ENCODE peak calls at places on chromosomes 13 and 19, in nine cellular contexts. W is PC-3, H is GM23248, D is OCI-LY7, Y is neural progenitor cell, U is hepatocyte, V is HCT116, C is MM.1S, J is SK-N-SH. A is an unnamed sample.

GRCh38 chr13:49292742-49293498 is 45.2 kb downstream of the CDADC1 start:
- DNase-seq in U (peak), W (no peak), C (no peak), H (peak), J (peak), Y (no peak), V (no peak), D (no peak), A (no peak)

GRCh38 chr19:5439452-5439851 is 15.8 kb upstream of the ZNRF4 start:
- DNase-seq in H (no peak), U (no peak), D (no peak), C (no peak), W (no peak), V (no peak), J (no peak), Y (no peak), A (no peak)

GRCh38 chr19:48739400-48739825 is 997 bp downstream of the RASIP1 start:
- DNase-seq in D (no peak), J (peak), C (no peak), U (no peak), V (no peak), W (no peak), H (no peak), Y (peak), A (no peak)

GRCh38 chr13:91369432-91369831 is 21.9 kb downstream of the MIR17HG start:
- DNase-seq in V (no peak), Y (no peak), W (peak), H (peak), C (no peak), U (no peak), D (no peak), J (no peak), A (no peak)

GRCh38 chr19:51181377-51181912 is 39.3 kb downstream of the SIGLEC7 start:
- DNase-seq in Y (no peak), V (no peak), J (no peak), W (no peak), H (no peak), U (no peak), D (no peak), C (no peak), A (no peak)

GRCh38 chr13:47109028-47109427 is 212.2 kb upstream of the HTR2A start:
- DNase-seq in H (no peak), V (no peak), C (peak), D (no peak), W (peak), J (no peak), Y (no peak), U (no peak), A (no peak)

GRCh38 chr19:30222428-30222873 is 149.7 kb upstream of the ZNF536 start:
- DNase-seq in J (peak), W (no peak), C (no peak), V (no peak), D (no peak), H (peak), Y (peak), U (peak), A (peak)

GRCh38 chr19:12047868-12048267 is 4.9 kb downstream of the ZNF878 start:
- DNase-seq in V (no peak), C (no peak), Y (no peak), H (peak), W (peak), D (no peak), J (no peak), U (no peak), A (no peak)

GRCh38 chr13:25973085-25973484 is 78.7 kb downstream of the SHISA2 start:
- DNase-seq in C (no peak), U (no peak), V (no peak), Y (peak), W (no peak), H (no peak), D (no peak), J (no peak), A (peak)

GRCh38 chr19:42794751-42795150 is 29.3 kb upstream of the PSG8 start:
- DNase-seq in V (no peak), J (no peak), Y (no peak), W (no peak), H (peak), D (no peak), C (no peak), U (no peak), A (no peak)

GRCh38 chr13:95643009-95643408 is 1.5 kb downstream of the DZIP1 start:
- DNase-seq in J (peak), C (no peak), H (no peak), U (no peak), W (no peak), Y (peak), D (no peak), V (no peak), A (peak)

GRCh38 chr19:5706876-5707573 is 12.9 kb downstream of the LONP1 start:
- DNase-seq in D (no peak), J (no peak), Y (no peak), C (no peak), H (no peak), U (no peak), V (no peak), W (no peak), A (no peak)

DNA sequence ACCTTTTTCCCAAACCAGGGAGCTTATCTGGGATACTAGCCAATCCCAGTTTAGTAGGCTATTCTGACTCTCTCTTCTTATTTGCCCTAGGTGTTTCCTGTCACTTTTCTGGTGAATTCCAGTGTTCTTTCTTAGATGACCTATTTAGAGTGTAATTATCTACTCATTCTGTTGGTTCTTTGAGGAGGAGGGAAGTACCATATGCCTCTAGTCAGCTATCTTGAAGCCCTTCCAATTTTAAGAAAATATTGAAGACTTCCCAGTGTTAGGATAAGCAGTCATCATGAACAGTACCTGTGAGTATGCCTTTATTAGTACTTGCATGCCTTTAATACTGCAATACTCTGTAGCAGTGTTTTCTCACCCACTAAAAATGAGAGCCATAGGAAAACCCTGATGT is 724.3 kb upstream of the SLITRK1 start:
- DNase-seq in U (no peak), W (no peak), J (no peak), D (no peak), H (peak), C (no peak), V (no peak), Y (no peak), A (no peak)
- TF ChIP-seq EZH2phosphoT487 in U (no peak), W (no peak), J (no peak), D (no peak), H (no peak), C (no peak), V (no peak), Y (no peak), A (no peak)

GRCh38 chr19:3361384-3362216 is 4.8 kb upstream of the NFIC start:
- DNase-seq in H (no peak), V (no peak), J (no peak), U (no peak), C (no peak), W (no peak), Y (no peak), D (no peak), A (no peak)
- TF ChIP-seq EZH2phosphoT487 in H (no peak), V (no peak), J (no peak), U (no peak), C (no peak), W (no peak), Y (no peak), D (no peak), A (no peak)

GRCh38 chr13:98364648-98365047 is 187.6 kb upstream of the RNF113B start:
- DNase-seq in V (no peak), W (no peak), Y (no peak), U (no peak), D (no peak), C (no peak), H (no peak), J (no peak), A (no peak)

GRCh38 chr13:98365291-98365690 is 188.2 kb upstream of the RNF113B start:
- DNase-seq in Y (no peak), W (no peak), D (no peak), J (no peak), C (no peak), U (no peak), V (no peak), H (no peak), A (no peak)

GRCh38 chr13:98370261-98370660 is 193.2 kb upstream of the RNF113B start:
- DNase-seq in J (no peak), Y (no peak), C (no peak), H (no peak), D (no peak), V (no peak), U (no peak), W (no peak), A (no peak)

GRCh38 chr13:98368019-98368418 is 190.9 kb upstream of the RNF113B start:
- DNase-seq in U (no peak), J (no peak), C (no peak), Y (no peak), H (no peak), V (no peak), W (no peak), D (no peak), A (no peak)

DNA sequence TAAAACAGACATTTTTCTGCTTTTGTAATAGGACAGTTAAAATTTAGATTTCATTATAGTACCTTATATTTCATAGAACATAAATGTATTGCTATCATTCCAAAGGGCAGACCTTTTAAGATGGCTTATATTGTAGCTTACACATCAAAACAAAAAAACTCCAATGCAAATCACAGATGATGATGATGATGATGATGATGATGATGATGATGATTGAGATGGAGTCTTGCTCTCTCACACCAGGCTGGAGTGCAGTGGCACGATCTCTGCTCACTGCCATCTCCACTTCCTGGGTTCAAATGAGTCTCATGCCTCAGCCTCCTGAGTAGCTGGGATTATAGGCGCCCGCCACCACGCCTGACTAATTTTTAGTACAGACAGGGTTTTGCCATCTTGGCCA is 189.9 kb upstream of the RNF113B start:
- DNase-seq in C (no peak), H (no peak), U (no peak), V (no peak), J (no peak), W (no peak), Y (no peak), D (no peak), A (no peak)
- TF ChIP-seq EZH2phosphoT487 in C (no peak), H (no peak), U (no peak), V (no peak), J (no peak), W (no peak), Y (no peak), D (no peak), A (no peak)

DNA sequence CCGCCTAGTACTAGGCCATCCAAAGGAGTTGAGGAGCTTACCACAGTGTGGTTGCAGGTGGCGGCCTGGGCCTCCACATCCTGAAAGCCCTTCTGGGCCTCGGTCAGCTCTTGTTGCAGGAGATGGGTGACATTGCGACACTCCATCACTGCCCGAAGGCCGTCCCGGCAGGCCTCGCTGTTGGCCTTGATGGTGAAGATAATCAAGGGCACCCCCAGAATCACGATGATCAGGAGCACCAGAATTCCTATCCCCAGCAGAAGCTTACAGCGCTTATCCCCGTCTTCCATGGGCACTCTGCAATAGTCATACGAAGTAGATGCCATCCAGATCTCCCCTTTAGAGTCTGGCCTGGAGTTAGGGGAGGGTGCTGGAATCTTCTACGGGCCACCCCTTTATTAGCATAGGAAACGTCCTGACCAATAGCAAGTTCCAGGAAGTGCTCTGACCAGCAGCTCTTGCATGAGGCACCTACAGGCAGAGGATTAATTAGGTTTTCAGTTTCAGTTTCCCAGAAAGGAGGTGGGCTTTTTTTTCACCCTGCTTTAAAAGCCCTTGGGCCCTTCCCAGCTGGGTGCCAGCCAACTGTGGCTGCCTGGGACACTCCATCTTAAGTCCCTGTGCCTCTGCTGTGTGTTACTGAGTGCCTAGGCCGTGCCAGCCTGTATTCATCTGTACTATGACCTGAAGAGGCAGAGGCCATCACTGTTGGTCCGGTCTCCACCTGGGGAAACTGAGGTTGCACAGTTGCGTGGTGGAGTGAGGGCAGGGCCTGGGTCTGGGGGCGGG is at the start of gene BST2:
- DNase-seq in W (no peak), V (no peak), H (peak), U (peak), D (peak), C (peak), J (peak), Y (peak), A (peak)
- TF ChIP-seq EZH2phosphoT487 in W (no peak), V (no peak), H (no peak), U (no peak), D (no peak), C (no peak), J (no peak), Y (no peak), A (no peak)

GRCh38 chr19:38367041-38367440 is 7.3 kb upstream of the PSMD8 start:
- DNase-seq in U (no peak), D (no peak), W (no peak), J (no peak), H (no peak), C (no peak), V (no peak), Y (no peak), A (no peak)
- TF ChIP-seq EZH2phosphoT487 in U (no peak), D (no peak), W (no peak), J (no peak), H (no peak), C (no peak), V (no peak), Y (no peak), A (no peak)

GRCh38 chr13:27790523-27790922 is 1.8 kb upstream of the GSX1 start:
- DNase-seq in H (no peak), Y (peak), C (no peak), V (no peak), D (no peak), J (no peak), W (no peak), U (no peak), A (peak)
- TF ChIP-seq EZH2phosphoT487 in H (no peak), Y (no peak), C (no peak), V (no peak), D (no peak), J (no peak), W (no peak), U (no peak), A (peak)

GRCh38 chr13:98599502-98600328 is 22.8 kb upstream of the STK24 start:
- DNase-seq in Y (peak), J (no peak), U (no peak), C (no peak), H (peak), W (no peak), V (no peak), D (no peak), A (peak)
- TF ChIP-seq EZH2phosphoT487 in Y (no peak), J (no peak), U (no peak), C (no peak), H (no peak), W (no peak), V (no peak), D (no peak), A (no peak)

GRCh38 chr13:79543883-79544282 is 62.9 kb downstream of the NDFIP2 start:
- DNase-seq in U (no peak), H (no peak), Y (no peak), C (no peak), W (no peak), J (no peak), D (no peak), V (no peak), A (no peak)

GRCh38 chr13:79548886-79549285 is 67.9 kb downstream of the NDFIP2 start:
- DNase-seq in J (peak), C (no peak), W (peak), H (no peak), U (no peak), V (no peak), D (no peak), Y (no peak), A (no peak)

GRCh38 chr13:79547821-79548220 is 66.9 kb downstream of the NDFIP2 start:
- DNase-seq in D (no peak), J (no peak), U (no peak), C (no peak), V (no peak), W (no peak), Y (no peak), H (no peak), A (no peak)

GRCh38 chr13:79547211-79547610 is 66.3 kb downstream of the NDFIP2 start:
- DNase-seq in H (no peak), V (no peak), U (no peak), W (no peak), Y (no peak), D (no peak), C (no peak), J (no peak), A (no peak)

GRCh38 chr13:79549355-79550106 is 68.6 kb downstream of the NDFIP2 start:
- DNase-seq in W (no peak), U (no peak), J (peak), C (no peak), V (no peak), H (no peak), Y (no peak), D (no peak), A (no peak)
- TF ChIP-seq EZH2phosphoT487 in W (no peak), U (no peak), J (no peak), C (no peak), V (no peak), H (no peak), Y (no peak), D (no peak), A (no peak)

GRCh38 chr19:55115446-55116065 is 1.9 kb downstream of the PPP1R12C start:
- DNase-seq in C (no peak), V (no peak), H (peak), D (no peak), Y (no peak), U (peak), J (peak), W (no peak), A (no peak)

GRCh38 chr19:55116232-55117062 is 990 bp downstream of the PPP1R12C start:
- DNase-seq in J (peak), C (peak), V (no peak), D (peak), U (peak), H (peak), W (peak), Y (peak), A (peak)

GRCh38 chr19:55117636-55118391 is at the start of gene PPP1R12C:
- DNase-seq in Y (peak), H (peak), C (peak), W (peak), U (peak), V (peak), J (peak), D (peak), A (peak)

GRCh38 chr19:55118401-55118991 is 1.1 kb upstream of the PPP1R12C start:
- DNase-seq in D (no peak), W (no peak), U (peak), J (no peak), Y (peak), C (no peak), V (no peak), H (peak), A (peak)

GRCh38 chr19:55117063-55117635 is 288 bp downstream of the PPP1R12C start:
- DNase-seq in Y (no peak), C (no peak), W (no peak), V (no peak), J (no peak), D (peak), U (no peak), H (peak), A (no peak)
- TF ChIP-seq EZH2phosphoT487 in Y (no peak), C (no peak), W (no peak), V (no peak), J (no peak), D (no peak), U (no peak), H (no peak), A (no peak)

DNA sequence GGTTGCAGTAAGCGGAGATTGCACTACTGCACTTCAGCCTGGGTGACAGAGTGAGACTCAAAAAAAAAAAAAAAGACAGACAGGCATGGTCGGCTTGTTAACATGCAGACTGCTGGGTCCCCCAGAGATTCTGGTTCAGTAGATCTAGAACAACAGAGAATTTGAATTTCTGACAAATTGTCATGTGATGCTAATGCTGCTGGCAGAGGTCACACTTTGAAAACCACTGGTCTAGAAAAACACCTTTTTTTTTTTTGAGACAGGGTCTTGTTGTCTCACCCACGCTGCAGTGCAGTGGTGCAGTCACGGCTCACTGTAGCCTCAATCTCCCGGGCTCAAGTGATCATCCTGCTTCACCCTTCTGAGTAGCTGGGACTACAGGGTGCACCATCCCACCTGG is 7.7 kb upstream of the LRFN3 start:
- DNase-seq in J (no peak), U (no peak), C (no peak), H (no peak), Y (no peak), V (no peak), D (peak), W (no peak), A (no peak)
- TF ChIP-seq EZH2phosphoT487 in J (no peak), U (no peak), C (no peak), H (no peak), Y (no peak), V (no peak), D (no peak), W (no peak), A (no peak)